ENCODE peak calls at places on chromosomes 5 and 9, in ten cellular contexts. D, S, H, L, F, O, N, I, C and E are unnamed samples.

GRCh38 chr5:14879985-14880589 is 8.5 kb upstream of the ANKH start:
- DNase-seq in D (peak; percentile 54), S (no peak), H (no peak), L (no peak), F (no peak), O (no peak), N (no peak), I (peak; percentile 67), C (no peak), E (no peak)

GRCh38 chr5:154714271-154714986 is 40.7 kb upstream of the LARP1 start:
- DNase-seq in D (peak; percentile 4), S (no peak), H (no peak), L (no peak), F (peak; percentile 33), O (peak; percentile 2), N (no peak), I (peak; percentile 39), C (peak; percentile 54), E (peak; percentile 39)

GRCh38 chr5:35096209-35096608 is 48.5 kb upstream of the AGXT2 start:
- DNase-seq in D (no peak), S (no peak), H (no peak), L (no peak), F (no peak), O (no peak), N (no peak), I (no peak), C (no peak), E (no peak)

GRCh38 chr5:167296056-167296455 is 995.4 kb upstream of the WWC1 start:
- DNase-seq in D (no peak), S (no peak), H (no peak), L (no peak), F (no peak), O (no peak), N (no peak), I (no peak), C (no peak), E (no peak)

GRCh38 chr5:39200081-39200480 is 19.3 kb downstream of the FYB1 start:
- DNase-seq in D (no peak), S (no peak), H (no peak), L (no peak), F (no peak), O (no peak), N (no peak), I (no peak), C (no peak), E (no peak)

GRCh38 chr9:131111186-131111853 is 14.1 kb upstream of the NUP214 start:
- DNase-seq in D (no peak), S (no peak), H (no peak), L (no peak), F (no peak), O (no peak), N (no peak), I (peak; percentile 9), C (no peak), E (no peak)

GRCh38 chr5:6510132-6510531 is 61.5 kb downstream of the UBE2QL1 start:
- DNase-seq in D (peak; percentile 7), S (no peak), H (no peak), L (no peak), F (no peak), O (no peak), N (no peak), I (no peak), C (no peak), E (no peak)

GRCh38 chr5:158569534-158569933 is 530.2 kb downstream of the EBF1 start:
- DNase-seq in D (no peak), S (no peak), H (no peak), L (no peak), F (no peak), O (no peak), N (no peak), I (no peak), C (no peak), E (no peak)

GRCh38 chr5:55853271-55853670 is 2.1 kb downstream of the IL31RA start:
- DNase-seq in D (peak; percentile 67), S (no peak), H (no peak), L (no peak), F (no peak), O (no peak), N (no peak), I (no peak), C (no peak), E (no peak)

GRCh38 chr5:55848783-55849182 is 2.4 kb upstream of the IL31RA start:
- DNase-seq in D (no peak), S (no peak), H (no peak), L (no peak), F (no peak), O (no peak), N (no peak), I (no peak), C (no peak), E (no peak)

GRCh38 chr5:55852503-55852902 is 1.3 kb downstream of the IL31RA start:
- DNase-seq in D (no peak), S (no peak), H (no peak), L (no peak), F (no peak), O (no peak), N (no peak), I (no peak), C (no peak), E (no peak)

GRCh38 chr5:55851675-55851979 is 470 bp downstream of the IL31RA start:
- DNase-seq in D (no peak), S (no peak), H (no peak), L (no peak), F (no peak), O (no peak), N (no peak), I (no peak), C (no peak), E (no peak)

DNA sequence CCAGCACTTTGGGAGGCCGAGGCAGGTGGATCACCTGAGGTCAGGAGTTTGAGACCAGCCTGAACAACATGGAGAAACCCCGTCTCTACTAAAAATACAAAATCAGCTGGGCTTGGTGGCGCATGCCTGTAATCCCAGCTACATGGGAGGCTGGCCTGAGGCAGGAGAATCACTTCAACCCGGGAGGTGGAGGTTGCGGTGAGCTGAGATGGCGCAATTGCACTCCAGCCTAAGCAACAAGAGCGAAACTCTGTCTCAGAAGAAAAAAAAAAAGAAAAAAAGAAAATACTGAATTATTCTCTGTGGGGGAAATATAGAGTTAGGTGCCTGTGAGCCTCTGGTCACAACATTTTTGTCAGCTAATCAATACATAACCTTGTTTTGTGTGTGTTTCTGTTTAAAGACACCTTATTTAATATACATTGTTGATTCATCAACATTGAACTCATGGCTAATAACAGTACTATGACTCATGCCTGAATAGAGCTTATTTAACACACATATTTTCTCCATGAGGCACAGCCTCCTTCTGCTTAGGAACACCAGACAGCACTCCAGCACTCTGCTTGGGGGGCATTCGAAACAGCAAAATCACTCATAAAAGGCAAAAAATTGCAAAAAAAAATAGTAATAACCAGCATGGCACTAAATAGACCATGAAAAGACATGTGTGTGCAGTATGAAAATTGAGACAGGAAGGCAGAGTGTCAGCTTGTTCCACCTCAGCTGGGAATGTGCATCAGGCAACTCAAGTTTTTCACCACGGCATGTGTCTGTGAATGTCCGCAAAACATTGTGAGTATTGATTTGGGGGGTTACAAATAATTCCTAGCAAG is at the start of gene IL31RA:
- DNase-seq in D (peak; percentile 82), S (no peak), H (no peak), L (no peak), F (no peak), O (no peak), N (no peak), I (peak; percentile 79), C (no peak), E (peak; percentile 32)
- H3K4me3 ChIP-seq in D (no peak within 1 kb of the TSS), S (no peak within 1 kb of the TSS), H (no peak within 1 kb of the TSS), L (no peak within 1 kb of the TSS), F (no peak within 1 kb of the TSS), O (no peak within 1 kb of the TSS), N (no peak within 1 kb of the TSS), I (no peak within 1 kb of the TSS), C (no peak within 1 kb of the TSS), E (no peak within 1 kb of the TSS)

DNA sequence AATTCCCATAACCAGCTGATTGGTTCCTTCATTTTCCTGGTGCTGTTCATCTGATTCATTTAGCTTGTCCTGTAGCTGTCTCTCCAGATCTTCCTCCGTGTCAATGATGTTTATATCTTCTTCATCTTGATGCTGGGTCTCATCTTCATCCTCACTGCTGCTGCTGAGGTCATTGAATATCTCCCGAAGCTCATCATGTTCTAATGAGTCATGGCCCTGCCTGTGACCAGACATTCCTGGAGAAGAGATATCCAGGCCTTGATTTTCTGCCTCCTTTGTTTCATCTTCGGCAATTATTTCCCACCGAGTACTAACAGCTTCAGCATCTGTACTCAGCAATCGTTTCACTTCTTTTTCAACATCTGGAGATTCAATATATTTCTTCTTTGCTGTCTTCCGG is 1.4 kb downstream of the TAF7 start:
- DNase-seq in D (no peak), S (no peak), H (no peak), L (no peak), F (no peak), O (no peak), N (no peak), I (no peak), C (no peak), E (no peak)
- H3K9me3 ChIP-seq in D (peaks cover 51% of the 10 kb centered on the region), S (peaks cover 22% of the 10 kb centered on the region), H (peaks cover 73% of the 10 kb centered on the region), L (peaks cover 58% of the 10 kb centered on the region), F (peaks cover 24% of the 10 kb centered on the region), O (peaks cover 62% of the 10 kb centered on the region), N (peaks cover 27% of the 10 kb centered on the region), I (peaks cover 49% of the 10 kb centered on the region), C (peaks cover 23% of the 10 kb centered on the region), E (peaks cover 49% of the 10 kb centered on the region)

DNA sequence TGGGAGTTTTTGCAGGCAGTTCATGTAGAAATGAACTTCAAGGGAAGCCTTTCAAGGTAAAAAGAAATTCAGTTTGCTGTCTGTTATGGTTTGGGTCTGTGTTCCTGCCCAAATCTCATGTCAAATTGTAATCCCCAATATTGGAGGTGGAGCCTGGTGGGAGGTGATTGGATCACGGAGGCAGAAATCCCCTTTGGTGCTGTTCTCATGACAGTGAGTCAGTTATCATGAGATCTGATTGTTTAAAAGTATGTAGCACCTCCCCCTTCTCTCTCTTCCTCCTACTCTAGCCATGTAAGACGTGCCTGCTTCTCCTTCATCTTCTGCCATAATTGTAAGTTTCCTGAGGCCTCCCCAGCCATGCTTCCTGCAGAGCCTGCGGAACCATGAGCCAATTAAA is 341.4 kb downstream of the ARHGEF28 start:
- DNase-seq in D (peak; percentile 55), S (no peak), H (no peak), L (no peak), F (no peak), O (no peak), N (no peak), I (no peak), C (no peak), E (no peak)
- H3K27me3 ChIP-seq in D (no peaks in the 10 kb centered on the region), S (no peaks in the 10 kb centered on the region), H (no peaks in the 10 kb centered on the region), L (no peaks in the 10 kb centered on the region), F (no peaks in the 10 kb centered on the region), O (no peaks in the 10 kb centered on the region), N (no peaks in the 10 kb centered on the region), I (no peaks in the 10 kb centered on the region), C (no peaks in the 10 kb centered on the region), E (no peaks in the 10 kb centered on the region)

GRCh38 chr5:77627869-77628674 is 10.4 kb downstream of the OTP start:
- DNase-seq in D (no peak), S (no peak), H (no peak), L (no peak), F (no peak), O (no peak), N (no peak), I (no peak), C (no peak), E (no peak)

GRCh38 chr5:77630246-77631165 is 8.0 kb downstream of the OTP start:
- DNase-seq in D (peak; percentile 27), S (no peak), H (no peak), L (peak; percentile 44), F (no peak), O (no peak), N (no peak), I (peak; percentile 32), C (no peak), E (peak; percentile 85)

GRCh38 chr5:77629553-77630245 is 8.8 kb downstream of the OTP start:
- DNase-seq in D (no peak), S (no peak), H (no peak), L (no peak), F (no peak), O (no peak), N (no peak), I (no peak), C (no peak), E (no peak)

GRCh38 chr5:77631166-77631582 is 7.3 kb downstream of the OTP start:
- DNase-seq in D (no peak), S (no peak), H (no peak), L (no peak), F (no peak), O (no peak), N (no peak), I (no peak), C (no peak), E (no peak)

GRCh38 chr5:77628840-77629552 is 9.5 kb downstream of the OTP start:
- DNase-seq in D (no peak), S (no peak), H (no peak), L (no peak), F (no peak), O (no peak), N (no peak), I (no peak), C (no peak), E (no peak)
- H3K4me3 ChIP-seq in D (no peak overlapping the region), S (no peak overlapping the region), H (peak overlapping the region; percentile 61), L (no peak overlapping the region), F (no peak overlapping the region), O (no peak overlapping the region), N (peak overlapping the region; percentile 58), I (peak overlapping the region; percentile 36), C (no peak overlapping the region), E (no peak overlapping the region)